ENCODE peak calls at places on chromosomes 13 and 19, in six cellular contexts. V is transverse colon, R is psoas muscle, H is cardiac muscle cell, W is stomach, G is pancreas. J is an unnamed sample. For H3K4me1 and H3K27me3, the result is how much of the 10 kb centered on the place peaks cover.

GRCh38 chr19:10305139-10305806 is 4.3 kb downstream of the ZGLP1 start:
- DNase-seq in V (peak), R (peak), H (no peak), W (no peak), G (no peak), J (no peak)

GRCh38 chr19:48746120-48746519 is 589 bp downstream of the IZUMO1 start:
- DNase-seq in V (no peak), R (no peak), H (no peak), W (no peak), G (no peak), J (no peak)

GRCh38 chr19:49216076-49216475 is 58.5 kb downstream of the TRPM4 start:
- DNase-seq in V (no peak), R (no peak), H (no peak), W (no peak), G (no peak), J (peak)

GRCh38 chr19:45275370-45275971 is 24.4 kb downstream of the MARK4 start:
- DNase-seq in V (no peak), R (no peak), H (no peak), W (no peak), G (no peak), J (no peak)

GRCh38 chr19:47444388-47444821 is 25.1 kb upstream of the MEIS3 start:
- DNase-seq in V (no peak), R (no peak), H (peak), W (no peak), G (no peak), J (no peak)

GRCh38 chr19:45766919-45767346 is 2.1 kb downstream of the SIX5 start:
- DNase-seq in V (no peak), R (no peak), H (peak), W (no peak), G (peak), J (no peak)

GRCh38 chr13:76993021-76993420 is 1.1 kb downstream of the CLN5 start:
- DNase-seq in V (no peak), R (no peak), H (no peak), W (no peak), G (no peak), J (peak)

GRCh38 chr13:33610471-33611015 is 207.4 kb upstream of the RFC3 start:
- DNase-seq in V (peak), R (peak), H (no peak), W (no peak), G (no peak), J (no peak)

GRCh38 chr19:17155251-17155650 is 59.9 kb upstream of the USE1 start:
- DNase-seq in V (no peak), R (no peak), H (no peak), W (no peak), G (no peak), J (no peak)

GRCh38 chr13:24183741-24184182 is 23.2 kb downstream of the SPATA13 start:
- DNase-seq in V (peak), R (no peak), H (no peak), W (no peak), G (peak), J (no peak)

GRCh38 chr19:14674764-14675163 is at the start of gene ADGRE3:
- DNase-seq in V (no peak), R (no peak), H (no peak), W (no peak), G (no peak), J (no peak)

GRCh38 chr13:31521466-31521865 is 217.9 kb upstream of the RXFP2 start:
- DNase-seq in V (no peak), R (no peak), H (no peak), W (no peak), G (no peak), J (no peak)

GRCh38 chr13:51814825-51815650 is 11.1 kb upstream of the DHRS12 start:
- DNase-seq in V (peak), R (peak), H (peak), W (peak), G (peak), J (peak)

GRCh38 chr13:114026128-114026880 is 52.4 kb upstream of the C13orf46 start:
- DNase-seq in V (no peak), R (peak), H (no peak), W (no peak), G (no peak), J (no peak)

GRCh38 chr19:43589680-43590079 is 6.3 kb downstream of the IRGQ start:
- DNase-seq in V (no peak), R (no peak), H (no peak), W (no peak), G (no peak), J (no peak)

GRCh38 chr19:35013047-35013819 is 13.1 kb downstream of the GRAMD1A start:
- DNase-seq in V (peak), R (peak), H (peak), W (peak), G (peak), J (no peak)

GRCh38 chr13:37403776-37404497 is 194.6 kb downstream of the POSTN start:
- DNase-seq in V (no peak), R (no peak), H (no peak), W (no peak), G (no peak), J (no peak)

GRCh38 chr13:41649659-41650058 is 192.3 kb downstream of the RGCC start:
- DNase-seq in V (no peak), R (no peak), H (peak), W (no peak), G (no peak), J (no peak)

GRCh38 chr13:76882431-76882830 is 3.8 kb downstream of the KCTD12 start:
- DNase-seq in V (peak), R (no peak), H (no peak), W (no peak), G (no peak), J (no peak)

GRCh38 chr19:57841364-57841763 is 8.3 kb upstream of the ZNF587 start:
- DNase-seq in V (no peak), R (no peak), H (no peak), W (no peak), G (no peak), J (no peak)

GRCh38 chr13:99305180-99305965 is 1.8 kb downstream of the GPR183 start:
- DNase-seq in V (no peak), R (no peak), H (no peak), W (no peak), G (no peak), J (no peak)

GRCh38 chr13:74289861-74290260 is 155.7 kb upstream of the KLF12 start:
- DNase-seq in V (no peak), R (no peak), H (no peak), W (no peak), G (no peak), J (no peak)

GRCh38 chr13:107625648-107626047 is 589.7 kb downstream of the LIG4 start:
- DNase-seq in V (no peak), R (no peak), H (no peak), W (no peak), G (no peak), J (no peak)

GRCh38 chr19:37779139-37780035 is at the start of gene ZNF573:
- DNase-seq in V (peak), R (peak), H (peak), W (peak), G (peak), J (peak)

GRCh38 chr19:47068876-47069406 is 20.5 kb upstream of the TMEM160 start:
- DNase-seq in V (no peak), R (no peak), H (no peak), W (no peak), G (no peak), J (no peak)

GRCh38 chr13:25744176-25744575 is 307.6 kb downstream of the SHISA2 start:
- DNase-seq in V (no peak), R (no peak), H (no peak), W (no peak), G (no peak), J (no peak)

GRCh38 chr19:40598918-40599307 is 2.3 kb upstream of the LTBP4 start:
- DNase-seq in V (no peak), R (no peak), H (no peak), W (no peak), G (no peak), J (no peak)

GRCh38 chr19:56942749-56943148 is 102.2 kb upstream of the PEG3 start:
- DNase-seq in V (peak), R (peak), H (peak), W (peak), G (no peak), J (no peak)

GRCh38 chr19:10817291-10818038 is 18.5 kb downstream of the TMED1 start:
- DNase-seq in V (peak), R (peak), H (no peak), W (peak), G (no peak), J (no peak)

GRCh38 chr19:57374179-57374578 is 10.8 kb downstream of the TRAPPC2B start:
- DNase-seq in V (no peak), R (no peak), H (no peak), W (no peak), G (no peak), J (no peak)

GRCh38 chr19:8041553-8041952 is 11.0 kb upstream of the CCL25 start:
- DNase-seq in V (no peak), R (no peak), H (no peak), W (no peak), G (no peak), J (no peak)

GRCh38 chr13:30466841-30467252 is 1.1 kb upstream of the HMGB1 start:
- DNase-seq in V (no peak), R (no peak), H (no peak), W (no peak), G (no peak), J (no peak)

GRCh38 chr19:42349378-42350107 is 24.1 kb downstream of the MEGF8 start:
- DNase-seq in V (no peak), R (no peak), H (no peak), W (no peak), G (no peak), J (no peak)

GRCh38 chr19:16970821-16971220 is 55.8 kb downstream of the CPAMD8 start:
- DNase-seq in V (no peak), R (no peak), H (no peak), W (no peak), G (no peak), J (no peak)

GRCh38 chr13:93230466-93230865 is 3.9 kb downstream of the GPC6 start:
- DNase-seq in V (no peak), R (no peak), H (no peak), W (no peak), G (no peak), J (no peak)

GRCh38 chr19:51593138-51593890 is 22.2 kb downstream of the ZNF175 start:
- DNase-seq in V (no peak), R (no peak), H (no peak), W (no peak), G (no peak), J (no peak)

GRCh38 chr13:50887153-50887552 is 22.4 kb upstream of the RNASEH2B start:
- DNase-seq in V (no peak), R (no peak), H (no peak), W (no peak), G (no peak), J (no peak)

GRCh38 chr19:43739836-43740235 is 14.9 kb downstream of the SMG9 start:
- DNase-seq in V (peak), R (no peak), H (no peak), W (peak), G (no peak), J (peak)

GRCh38 chr13:27770809-27771208 is 21.5 kb upstream of the GSX1 start:
- DNase-seq in V (peak), R (no peak), H (no peak), W (no peak), G (no peak), J (peak)

GRCh38 chr19:12400618-12401502 is at the start of gene ZNF799:
- DNase-seq in V (peak), R (peak), H (peak), W (peak), G (peak), J (peak)
- TF ChIP-seq CTCF in V (no peak), R (no peak), H (peak), W (no peak), G (no peak), J (no peak)

GRCh38 chr19:2594319-2594718 is 108.2 kb downstream of the GNG7 start:
- DNase-seq in V (no peak), R (no peak), H (no peak), W (no peak), G (no peak), J (no peak)

GRCh38 chr19:2592824-2593223 is 109.7 kb downstream of the GNG7 start:
- DNase-seq in V (no peak), R (no peak), H (no peak), W (no peak), G (no peak), J (no peak)

GRCh38 chr19:2589441-2589840 is 113.1 kb downstream of the GNG7 start:
- DNase-seq in V (no peak), R (no peak), H (no peak), W (no peak), G (no peak), J (no peak)

GRCh38 chr19:2590630-2591399 is 111.7 kb downstream of the GNG7 start:
- DNase-seq in V (no peak), R (no peak), H (no peak), W (no peak), G (no peak), J (no peak)

DNA sequence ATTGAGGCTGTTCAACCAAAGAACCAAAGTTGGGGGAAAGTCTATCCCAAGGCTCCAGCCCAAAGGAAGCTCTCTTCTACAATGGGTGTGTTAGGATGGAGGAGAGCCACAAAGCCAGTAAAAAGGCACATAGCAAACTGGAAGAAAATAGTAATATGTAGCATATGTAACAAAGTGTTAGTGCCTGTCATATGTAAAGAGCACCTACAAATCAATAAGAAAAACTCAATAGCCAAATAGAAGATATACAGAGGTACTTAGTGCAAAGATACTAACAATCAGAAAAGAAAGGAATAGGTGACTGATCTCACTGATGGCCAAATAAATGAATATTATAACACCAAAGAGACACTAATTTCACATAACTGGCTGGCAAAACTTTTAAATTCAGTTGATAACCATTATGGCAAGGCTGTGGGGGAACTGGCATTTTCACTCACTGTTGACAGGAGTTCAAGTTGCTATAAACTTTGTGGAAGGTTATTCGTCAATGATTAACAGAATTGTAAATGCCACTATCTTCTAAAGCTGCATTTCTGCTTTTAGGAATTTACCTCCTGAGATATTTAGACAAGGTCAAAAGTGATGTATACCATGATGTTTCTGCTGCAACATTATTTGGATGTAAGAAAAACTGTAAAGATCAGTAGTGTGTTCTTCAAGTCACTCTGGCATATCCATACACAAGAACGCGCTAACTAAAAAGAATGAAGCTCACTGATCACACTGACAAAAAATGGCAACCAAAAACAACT is 110.8 kb downstream of the GNG7 start:
- DNase-seq in V (no peak), R (no peak), H (no peak), W (no peak), G (no peak), J (no peak)
- H3K4me1 ChIP-seq in V (under half), R (under half), H (under half), W (under half), G (under half), J (under half)

GRCh38 chr19:29770653-29771052 is 41.1 kb upstream of the CCNE1 start:
- DNase-seq in V (no peak), R (no peak), H (no peak), W (no peak), G (no peak), J (no peak)

GRCh38 chr19:29767039-29767735 is 44.6 kb upstream of the CCNE1 start:
- DNase-seq in V (no peak), R (no peak), H (no peak), W (no peak), G (no peak), J (no peak)

GRCh38 chr19:29766100-29766499 is 45.7 kb upstream of the CCNE1 start:
- DNase-seq in V (no peak), R (no peak), H (no peak), W (no peak), G (no peak), J (no peak)

GRCh38 chr19:29769997-29770396 is 41.8 kb upstream of the CCNE1 start:
- DNase-seq in V (no peak), R (no peak), H (no peak), W (no peak), G (no peak), J (no peak)

GRCh38 chr19:29768166-29768565 is 43.6 kb upstream of the CCNE1 start:
- DNase-seq in V (no peak), R (no peak), H (no peak), W (no peak), G (no peak), J (no peak)
- H3K27me3 ChIP-seq in V (under half), R (under half), H (under half), W (under half), G (under half), J (under half)

GRCh38 chr19:18847516-18848463 is 16.0 kb downstream of the UPF1 start:
- DNase-seq in V (no peak), R (peak), H (no peak), W (no peak), G (no peak), J (no peak)
- TF ChIP-seq CTCF in V (no peak), R (no peak), H (no peak), W (no peak), G (no peak), J (no peak)

DNA sequence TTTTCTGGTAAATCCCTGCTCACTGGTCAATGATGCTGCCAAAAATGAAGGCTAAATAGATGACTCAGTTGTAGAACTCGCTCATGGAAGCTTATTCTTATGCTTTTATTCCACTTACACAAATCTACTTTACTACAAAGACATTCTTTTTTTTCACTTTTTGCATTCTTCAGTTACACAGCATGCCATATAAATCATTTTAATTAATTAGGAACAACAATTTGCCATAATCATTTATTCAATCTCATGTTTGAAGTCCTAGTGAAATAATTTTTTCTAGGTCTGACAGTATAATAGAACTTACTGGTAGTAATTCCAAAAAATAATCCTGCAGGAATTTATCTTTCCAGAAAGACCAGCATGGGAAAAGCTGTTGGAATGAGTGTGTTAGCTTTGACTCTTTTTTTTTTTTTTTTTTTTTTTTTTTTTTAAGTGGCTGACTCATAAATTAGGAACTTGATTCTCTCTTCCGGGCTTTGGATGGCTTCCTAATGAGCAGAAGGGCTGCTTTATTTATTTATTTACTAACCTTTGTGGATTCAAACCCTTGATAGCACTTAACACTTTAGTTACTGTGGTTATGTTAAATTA is 256.7 kb downstream of the SPRY2 start:
- DNase-seq in V (no peak), R (no peak), H (no peak), W (no peak), G (no peak), J (peak)
- H3K4me1 ChIP-seq in V (under half), R (under half), H (under half), W (under half), G (under half), J (under half)

GRCh38 chr19:54481326-54481930 is 8.3 kb upstream of the CDC42EP5 start:
- DNase-seq in V (no peak), R (no peak), H (peak), W (no peak), G (no peak), J (no peak)

GRCh38 chr19:54480048-54480447 is 7.0 kb upstream of the CDC42EP5 start:
- DNase-seq in V (no peak), R (no peak), H (no peak), W (no peak), G (no peak), J (no peak)

GRCh38 chr19:54482889-54483288 is 9.8 kb upstream of the CDC42EP5 start:
- DNase-seq in V (no peak), R (no peak), H (no peak), W (no peak), G (no peak), J (no peak)

GRCh38 chr19:54485846-54486245 is 12.8 kb upstream of the CDC42EP5 start:
- DNase-seq in V (no peak), R (no peak), H (no peak), W (no peak), G (no peak), J (no peak)

DNA sequence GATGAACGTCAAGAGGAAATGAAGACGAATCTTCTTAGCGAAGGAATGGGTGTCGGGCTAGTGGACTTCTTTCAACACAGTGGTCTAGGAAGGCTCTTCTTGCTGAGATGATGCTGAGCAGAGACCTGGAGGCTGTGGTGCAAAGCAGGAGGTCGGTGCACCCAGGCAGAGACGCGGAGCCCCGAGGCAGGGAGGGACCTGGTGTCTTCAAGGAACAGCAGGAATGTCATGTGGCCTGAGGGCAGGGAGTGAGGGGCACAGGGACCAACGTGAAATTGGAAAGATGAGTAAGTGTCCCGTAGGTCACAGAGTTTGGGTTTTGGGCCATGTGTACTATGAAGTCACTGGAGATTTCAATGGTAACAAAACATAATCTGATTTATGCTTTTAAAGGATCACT is 11.4 kb upstream of the CDC42EP5 start:
- DNase-seq in V (no peak), R (no peak), H (no peak), W (no peak), G (no peak), J (no peak)
- H3K27me3 ChIP-seq in V (under half), R (under half), H (under half), W (under half), G (under half), J (under half)

GRCh38 chr13:104318121-104318520 is 1251.9 kb upstream of the SLC10A2 start:
- DNase-seq in V (no peak), R (no peak), H (peak), W (no peak), G (no peak), J (no peak)
- TF ChIP-seq CTCF in V (no peak), R (no peak), H (peak), W (no peak), G (no peak), J (peak)

GRCh38 chr13:45296259-45296658 is 44.7 kb downstream of the TPT1 start:
- DNase-seq in V (no peak), R (no peak), H (no peak), W (no peak), G (no peak), J (no peak)

GRCh38 chr13:45295536-45295935 is 45.4 kb downstream of the TPT1 start:
- DNase-seq in V (no peak), R (no peak), H (no peak), W (no peak), G (no peak), J (no peak)

GRCh38 chr13:45299194-45299593 is 41.8 kb downstream of the TPT1 start:
- DNase-seq in V (no peak), R (no peak), H (no peak), W (no peak), G (no peak), J (no peak)

GRCh38 chr13:45298206-45298505 is 42.8 kb downstream of the TPT1 start:
- DNase-seq in V (no peak), R (no peak), H (no peak), W (no peak), G (no peak), J (no peak)

GRCh38 chr13:45297456-45298205 is 43.4 kb downstream of the TPT1 start:
- DNase-seq in V (no peak), R (no peak), H (no peak), W (no peak), G (no peak), J (no peak)
- H3K4me1 ChIP-seq in V (under half), R (under half), H (under half), W (under half), G (under half), J (under half)

J was measured in foreskin keratinocyte.